ENCODE peak calls at places on chromosome X, in nine cellular contexts. W, X, Y, D, Q, J, B, M and L are unnamed samples.

GRCh38 chrX:22800806-22801205 is 199.0 kb upstream of the DDX53 start:
- DNase-seq in W (no peak), X (no peak), Y (no peak), D (no peak), Q (no peak), J (no peak), B (no peak), M (no peak), L (peak; percentile 0)

GRCh38 chrX:153351981-153352380 is 18.0 kb downstream of the ZNF275 start:
- DNase-seq in W (no peak), X (no peak), Y (no peak), D (peak; percentile 75), Q (no peak), J (no peak), B (no peak), M (no peak), L (no peak)

GRCh38 chrX:153443476-153444332 is 2.2 kb downstream of the TREX2 start:
- DNase-seq in W (no peak), X (no peak), Y (no peak), D (no peak), Q (no peak), J (no peak), B (no peak), M (no peak), L (no peak)

GRCh38 chrX:107716045-107716684 is 59.4 kb downstream of the TSC22D3 start:
- DNase-seq in W (no peak), X (no peak), Y (no peak), D (peak; percentile 24), Q (no peak), J (no peak), B (no peak), M (no peak), L (peak; percentile 23)

GRCh38 chrX:132216806-132217202 is 2.4 kb downstream of the RAP2C start:
- DNase-seq in W (no peak), X (no peak), Y (no peak), D (no peak), Q (no peak), J (no peak), B (no peak), M (no peak), L (peak; percentile 18)

GRCh38 chrX:46757593-46757992 is 1.3 kb downstream of the SLC9A7 start:
- DNase-seq in W (no peak), X (no peak), Y (no peak), D (peak; percentile 13), Q (no peak), J (no peak), B (no peak), M (no peak), L (no peak)

GRCh38 chrX:103846395-103846794 is 14.3 kb upstream of the RAB9B start:
- DNase-seq in W (no peak), X (no peak), Y (no peak), D (no peak), Q (no peak), J (no peak), B (no peak), M (no peak), L (no peak)

GRCh38 chrX:8846271-8846670 is 45.1 kb upstream of the FAM9A start:
- DNase-seq in W (no peak), X (no peak), Y (no peak), D (no peak), Q (no peak), J (no peak), B (no peak), M (no peak), L (no peak)

GRCh38 chrX:136752796-136753195 is 27.9 kb downstream of the ARHGEF6 start:
- DNase-seq in W (no peak), X (no peak), Y (peak; percentile 21), D (no peak), Q (no peak), J (no peak), B (no peak), M (no peak), L (peak; percentile 32)

GRCh38 chrX:68938244-68939004 is 109.6 kb downstream of the EFNB1 start:
- DNase-seq in W (no peak), X (no peak), Y (no peak), D (no peak), Q (no peak), J (no peak), B (no peak), M (no peak), L (peak; percentile 78)

GRCh38 chrX:152641256-152641875 is 3.7 kb downstream of the GABRQ start:
- DNase-seq in W (peak; percentile 57), X (no peak), Y (no peak), D (no peak), Q (no peak), J (no peak), B (no peak), M (no peak), L (no peak)

GRCh38 chrX:139932077-139932900 is 564 bp downstream of the ATP11C start:
- DNase-seq in W (no peak), X (peak; percentile 17), Y (peak; percentile 57), D (peak; percentile 45), Q (no peak), J (peak; percentile 47), B (peak; percentile 67), M (peak; percentile 43), L (peak; percentile 30)

GRCh38 chrX:22486326-22486725 is 213.6 kb downstream of the CBLL2 start:
- DNase-seq in W (no peak), X (no peak), Y (no peak), D (no peak), Q (no peak), J (no peak), B (no peak), M (no peak), L (no peak)

DNA sequence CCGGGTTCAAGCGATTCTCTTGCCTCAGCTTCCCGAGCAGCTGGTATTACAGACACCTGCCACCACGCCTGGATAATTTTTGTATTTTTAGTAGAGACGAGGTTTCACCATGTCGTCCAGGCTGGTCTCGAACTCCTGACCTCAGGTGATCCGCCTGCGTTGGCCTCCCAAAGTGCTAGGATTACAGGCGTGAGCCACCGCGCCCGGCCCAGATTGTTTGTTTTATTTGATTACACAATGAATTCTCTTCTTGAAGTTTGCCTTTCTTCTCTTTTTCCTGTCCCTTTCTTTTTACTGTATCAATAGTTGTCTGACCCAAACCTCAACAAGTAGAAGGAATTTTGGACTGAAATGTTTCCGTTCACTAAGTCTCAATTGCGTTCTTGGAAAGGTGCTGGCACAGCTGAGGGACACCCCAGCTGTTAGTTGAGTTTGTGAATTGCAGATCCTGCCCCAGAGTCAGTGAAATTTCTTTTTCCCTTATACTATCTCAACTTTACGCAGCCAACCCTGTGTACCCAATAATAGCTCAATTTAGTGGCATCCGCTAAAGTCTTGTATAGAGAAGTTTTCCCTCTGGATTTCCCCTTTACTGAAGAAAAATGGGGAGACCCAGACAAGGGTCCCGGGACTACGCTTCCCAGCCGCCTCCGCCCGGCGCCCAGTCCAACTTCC is 639 bp upstream of the MTM1 start:
- DNase-seq in W (no peak), X (no peak), Y (no peak), D (no peak), Q (no peak), J (no peak), B (no peak), M (no peak), L (no peak)
- H3K4me3 ChIP-seq in W (peak overlapping the region; percentile 71), X (no peak overlapping the region), Y (peak overlapping the region; percentile 75), D (peak overlapping the region; percentile 84), Q (no peak overlapping the region), J (peak overlapping the region; percentile 16), B (peak overlapping the region; percentile 70), M (no peak overlapping the region), L (peak overlapping the region; percentile 31)

GRCh38 chrX:45261005-45261404 is 60.3 kb upstream of the DIPK2B start:
- DNase-seq in W (no peak), X (no peak), Y (no peak), D (no peak), Q (no peak), J (no peak), B (no peak), M (no peak), L (no peak)

GRCh38 chrX:45264865-45265264 is 64.2 kb upstream of the DIPK2B start:
- DNase-seq in W (no peak), X (no peak), Y (no peak), D (no peak), Q (no peak), J (no peak), B (no peak), M (no peak), L (no peak)

DNA sequence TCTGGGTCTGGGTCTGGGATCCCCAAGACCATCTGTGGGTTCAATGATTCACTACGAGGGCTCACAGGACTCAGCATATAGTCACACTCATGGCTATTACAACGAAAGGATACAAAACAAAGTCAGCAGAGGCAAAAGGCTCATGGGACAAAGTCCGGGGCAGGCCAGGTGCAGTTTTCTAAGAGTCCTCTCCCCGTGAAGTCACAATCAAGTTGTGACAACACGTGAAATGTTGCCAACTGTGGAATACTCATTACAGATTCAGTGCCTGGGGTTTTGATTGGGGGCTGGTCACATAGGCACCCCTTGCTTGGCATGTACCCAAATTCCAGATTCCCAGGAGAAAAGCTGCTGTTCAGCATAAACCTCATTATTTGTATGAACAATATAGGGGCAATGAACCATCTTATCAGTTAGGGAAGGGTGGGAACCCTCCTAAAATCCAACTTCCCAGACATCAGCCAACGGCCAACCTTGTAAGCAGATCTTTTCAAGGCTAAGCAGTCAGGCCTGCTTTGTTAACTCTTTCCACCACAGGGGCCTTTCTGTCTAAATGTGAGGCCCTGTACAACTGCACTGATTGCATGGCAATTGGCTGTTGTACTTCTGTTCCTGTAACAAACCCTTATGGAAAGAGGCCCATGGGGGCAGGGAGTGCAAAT is 58.2 kb upstream of the DIPK2B start:
- DNase-seq in W (no peak), X (no peak), Y (no peak), D (peak; percentile 20), Q (no peak), J (no peak), B (no peak), M (no peak), L (no peak)
- H3K4me3 ChIP-seq in W (no peak overlapping the region), X (no peak overlapping the region), Y (no peak overlapping the region), D (no peak overlapping the region), Q (no peak overlapping the region), J (no peak overlapping the region), B (no peak overlapping the region), M (no peak overlapping the region), L (no peak overlapping the region)

DNA sequence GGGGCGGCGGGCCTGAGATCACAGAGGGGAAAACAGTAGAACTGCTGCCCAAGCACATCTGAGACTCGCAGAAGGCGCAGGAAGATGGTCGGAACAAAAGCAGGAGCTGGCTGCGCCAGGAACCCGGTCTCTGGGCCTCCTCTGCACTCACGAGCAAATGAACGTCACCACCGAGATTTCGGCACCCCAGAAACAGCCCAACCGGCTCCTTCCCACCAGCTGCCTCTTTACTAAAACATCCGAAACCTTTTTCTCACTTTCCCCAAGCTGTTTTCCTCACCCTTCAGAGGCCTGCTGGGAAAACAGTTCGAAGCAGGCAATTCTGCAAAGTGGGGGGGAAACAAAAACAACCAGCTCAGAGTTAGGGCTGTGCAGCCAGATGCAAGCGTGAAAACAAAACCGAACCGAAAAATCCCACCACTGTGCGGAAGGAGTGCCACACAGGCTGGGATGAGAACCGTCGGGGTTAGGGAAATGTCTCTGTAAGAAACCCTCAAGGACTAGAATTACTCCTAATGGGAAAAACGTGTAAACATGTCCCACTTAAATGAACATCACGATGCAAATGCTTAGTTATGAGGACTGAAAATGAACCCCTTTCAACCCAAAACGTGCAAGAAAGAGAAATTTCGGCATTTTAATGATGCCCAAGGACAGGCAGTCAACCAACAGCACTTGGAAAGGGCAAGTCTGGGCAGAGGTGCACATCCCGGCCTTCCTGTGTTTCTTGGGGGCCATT is 15.9 kb downstream of the DHRSX start:
- DNase-seq in W (no peak), X (no peak), Y (no peak), D (no peak), Q (no peak), J (no peak), B (no peak), M (no peak), L (peak; percentile 59)
- H3K4me3 ChIP-seq in W (peak overlapping the region; percentile 37), X (peak overlapping the region; percentile 11), Y (peak overlapping the region; percentile 28), D (no peak overlapping the region), Q (peak overlapping the region; percentile 34), J (no peak overlapping the region), B (no peak overlapping the region), M (peak overlapping the region; percentile 19), L (peak overlapping the region; percentile 51)

GRCh38 chrX:118823263-118824172 is at the start of gene ZCCHC12:
- DNase-seq in W (no peak), X (peak; percentile 4), Y (peak; percentile 47), D (no peak), Q (no peak), J (peak; percentile 65), B (no peak), M (peak; percentile 45), L (no peak)
- H3K4me3 ChIP-seq in W (peak within 1 kb of the TSS; percentile 39), X (no peak within 1 kb of the TSS), Y (peak within 1 kb of the TSS; percentile 45), D (no peak within 1 kb of the TSS), Q (peak within 1 kb of the TSS; percentile 30), J (peak within 1 kb of the TSS; percentile 30), B (no peak within 1 kb of the TSS), M (peak within 1 kb of the TSS; percentile 37), L (peak within 1 kb of the TSS; percentile 27)